ENCODE peak calls at places on chromosomes 13 and 19, in seven cellular contexts. K, Z, G, H, S, U and D are unnamed samples.

GRCh38 chr13:35711909-35712308 is 235.4 kb upstream of the MAB21L1 start:
- DNase-seq in Z (peak; percentile 29), S (no peak), G (no peak), U (no peak), H (no peak), K (no peak), D (no peak)

GRCh38 chr13:99307247-99307646 is at the start of gene GPR183:
- DNase-seq in G (no peak), H (no peak), S (no peak), Z (no peak), K (no peak), U (peak; percentile 53), D (peak; percentile 41)

GRCh38 chr19:13974073-13974472 is 21.8 kb downstream of the DCAF15 start:
- DNase-seq in S (peak; percentile 44), Z (peak; percentile 94), K (peak; percentile 71), G (no peak), H (peak; percentile 43), U (no peak), D (no peak)

GRCh38 chr13:20702530-20702929 is 969 bp upstream of the IL17D start:
- DNase-seq in Z (no peak), H (no peak), U (no peak), K (no peak), S (no peak), G (no peak), D (no peak)

GRCh38 chr13:91632071-91632470 is 233.7 kb downstream of the GPC5 start:
- DNase-seq in H (no peak), Z (no peak), U (no peak), S (no peak), G (no peak), K (no peak), D (no peak)

GRCh38 chr13:50425772-50426171 is 410.5 kb downstream of the KCNRG start:
- DNase-seq in K (no peak), H (no peak), S (no peak), G (no peak), Z (no peak), U (no peak), D (no peak)

GRCh38 chr13:26881154-26881553 is 120.6 kb upstream of the GPR12 start:
- DNase-seq in H (peak; percentile 28), K (peak; percentile 34), S (no peak), U (peak; percentile 45), G (no peak), Z (no peak), D (no peak)

GRCh38 chr13:99323488-99323887 is 16.3 kb upstream of the GPR183 start:
- DNase-seq in G (no peak), K (peak; percentile 51), Z (no peak), U (no peak), S (no peak), H (no peak), D (no peak)

GRCh38 chr19:17255150-17255621 is 9.4 kb downstream of the USHBP1 start:
- DNase-seq in H (peak; percentile 68), K (no peak), U (no peak), S (no peak), G (no peak), Z (peak; percentile 64), D (no peak)

GRCh38 chr19:38899447-38900219 is at the start of the genes NFKBIB and SIRT2:
- DNase-seq in K (peak; percentile 100), H (peak; percentile 100), U (peak; percentile 100), Z (peak; percentile 100), G (peak; percentile 98), S (peak; percentile 93), D (peak; percentile 100)

GRCh38 chr19:18667531-18668251 is 15.8 kb upstream of the CRTC1 start:
- DNase-seq in H (no peak), Z (no peak), K (no peak), U (no peak), S (no peak), G (no peak), D (no peak)

GRCh38 chr19:2507109-2507508 is 31.2 kb downstream of the GADD45B start:
- DNase-seq in H (peak; percentile 67), G (no peak), U (peak; percentile 60), S (peak; percentile 17), Z (no peak), K (no peak), D (peak; percentile 33)

GRCh38 chr13:100075700-100076587 is 12.9 kb upstream of the PCCA start:
- DNase-seq in H (no peak), Z (no peak), G (no peak), S (no peak), K (no peak), U (no peak), D (no peak)

GRCh38 chr19:31821346-31821745 is 472.1 kb upstream of the TSHZ3 start:
- DNase-seq in U (no peak), G (no peak), S (no peak), K (no peak), Z (no peak), H (no peak), D (no peak)

GRCh38 chr13:41075034-41075433 is 13.7 kb downstream of the WBP4 start:
- DNase-seq in H (peak; percentile 69), S (peak; percentile 5), Z (no peak), G (no peak), K (peak; percentile 22), U (no peak), D (no peak)

GRCh38 chr19:12139885-12140544 is at the start of gene ZNF20:
- DNase-seq in H (peak; percentile 96), U (peak; percentile 95), G (peak; percentile 86), K (peak; percentile 89), Z (peak; percentile 99), S (peak; percentile 78), D (peak; percentile 88)

GRCh38 chr13:26342898-26343297 is 89.0 kb downstream of the CDK8 start:
- DNase-seq in Z (no peak), U (no peak), S (no peak), H (no peak), G (no peak), K (no peak), D (no peak)